ENCODE peak calls at places on chromosomes 3 and 15, in eight cellular contexts. V is AG08396, L is fibroblast of lung, E is adipocyte, O is lower lobe of right lung, Q is dermis blood vessel endothelial cell, R is mucosa of gallbladder, I is HEK293T. X is an unnamed sample.

GRCh38 chr3:190217081-190217480 is 96.4 kb upstream of the P3H2 start:
- DNase-seq in R (no peak), E (peak; percentile 24), Q (peak; percentile 54), O (no peak), I (no peak), V (no peak), L (peak; percentile 34), X (no peak)

GRCh38 chr3:42702066-42702951 is at the start of gene HHATL:
- DNase-seq in I (no peak), E (no peak), V (no peak), O (peak; percentile 40), L (no peak), R (no peak), Q (no peak), X (no peak)

GRCh38 chr15:76982356-76982755 is 12.6 kb upstream of the PSTPIP1 start:
- DNase-seq in Q (no peak), R (no peak), I (no peak), V (no peak), O (no peak), E (no peak), L (no peak), X (no peak)

GRCh38 chr15:95262866-95263564 is 1031.7 kb downstream of the MCTP2 start:
- DNase-seq in O (no peak), Q (peak; percentile 74), E (peak; percentile 61), R (no peak), V (peak; percentile 13), I (no peak), L (peak; percentile 79), X (no peak)

GRCh38 chr15:94164202-94164807 is 67.1 kb upstream of the MCTP2 start:
- DNase-seq in O (no peak), R (peak; percentile 63), I (peak; percentile 60), V (peak; percentile 34), E (peak; percentile 78), L (peak; percentile 52), Q (peak; percentile 1), X (peak; percentile 67)

GRCh38 chr3:109702252-109702651 is 364.9 kb upstream of the DPPA4 start:
- DNase-seq in L (peak; percentile 73), E (peak; percentile 60), R (no peak), Q (no peak), I (no peak), V (peak; percentile 12), O (no peak), X (no peak)

GRCh38 chr15:101652783-101653430 is 726 bp upstream of the TM2D3 start:
- DNase-seq in E (peak; percentile 68), V (no peak), O (no peak), Q (no peak), L (no peak), R (no peak), I (no peak), X (peak; percentile 24)

GRCh38 chr3:114451051-114451451 is 157.2 kb downstream of the TIGIT start:
- DNase-seq in O (no peak), R (no peak), I (no peak), L (peak; percentile 11), E (no peak), Q (peak; percentile 15), V (no peak), X (no peak)

GRCh38 chr3:105066106-105066839 is 300.4 kb upstream of the ALCAM start:
- DNase-seq in L (no peak), I (no peak), E (no peak), O (no peak), V (no peak), Q (no peak), R (no peak), X (no peak)

GRCh38 chr3:99366663-99367429 is 271.5 kb upstream of the COL8A1 start:
- DNase-seq in O (no peak), V (no peak), R (no peak), E (no peak), Q (peak; percentile 15), I (peak; percentile 20), L (no peak), X (peak; percentile 9)

GRCh38 chr15:62972814-62973213 is 69.7 kb upstream of the TPM1 start:
- DNase-seq in E (peak; percentile 44), V (peak; percentile 36), Q (peak; percentile 17), R (peak; percentile 63), O (no peak), L (peak; percentile 71), I (no peak), X (no peak)

GRCh38 chr3:156051651-156052050 is 68.7 kb upstream of the KCNAB1 start:
- DNase-seq in V (no peak), I (no peak), Q (no peak), E (no peak), L (no peak), O (no peak), R (no peak), X (no peak)

GRCh38 chr3:107201146-107201545 is 176.1 kb upstream of the CCDC54 start:
- DNase-seq in Q (no peak), V (no peak), I (no peak), L (no peak), O (no peak), R (no peak), E (no peak), X (no peak)

GRCh38 chr15:22949074-22949547 is 31.1 kb downstream of the CYFIP1 start:
- DNase-seq in I (peak; percentile 33), E (peak; percentile 58), V (no peak), L (peak; percentile 59), R (peak; percentile 41), O (no peak), Q (peak; percentile 81), X (peak; percentile 93)

GRCh38 chr3:29759443-29760033 is 478.7 kb downstream of the RBMS3 start:
- DNase-seq in O (no peak), V (no peak), R (no peak), L (peak; percentile 62), I (no peak), Q (peak; percentile 30), E (peak; percentile 60), X (no peak)

GRCh38 chr3:66353530-66353929 is 132.7 kb downstream of the SLC25A26 start:
- DNase-seq in O (no peak), V (peak; percentile 36), E (peak; percentile 40), R (no peak), I (no peak), Q (peak; percentile 46), L (peak; percentile 34), X (no peak)

GRCh38 chr3:74489393-74489792 is 125.1 kb downstream of the CNTN3 start:
- DNase-seq in L (no peak), Q (no peak), V (no peak), E (no peak), O (no peak), R (no peak), I (no peak), X (no peak)

GRCh38 chr15:88447206-88447605 is 20.0 kb downstream of the MRPL46 start:
- DNase-seq in Q (no peak), O (no peak), V (no peak), R (no peak), I (no peak), L (no peak), E (no peak), X (no peak)

GRCh38 chr3:42730706-42731420 is 28.3 kb upstream of the HHATL start:
- DNase-seq in E (no peak), L (no peak), R (no peak), V (no peak), I (no peak), O (no peak), Q (no peak), X (no peak)

GRCh38 chr3:169278667-169279066 is 384.8 kb downstream of the MECOM start:
- DNase-seq in R (no peak), E (no peak), I (no peak), Q (no peak), V (no peak), L (no peak), O (no peak), X (no peak)

GRCh38 chr3:9727743-9728142 is 3.8 kb upstream of the BRPF1 start:
- DNase-seq in O (no peak), I (no peak), E (no peak), R (no peak), L (no peak), Q (no peak), V (no peak), X (no peak)

GRCh38 chr3:52289747-52290595 is 2.3 kb downstream of the GLYCTK start:
- DNase-seq in I (no peak), L (no peak), E (no peak), V (no peak), R (peak; percentile 79), Q (no peak), O (peak; percentile 40), X (no peak)

GRCh38 chr3:4809970-4810369 is 169.3 kb upstream of the BHLHE40 start:
- DNase-seq in Q (no peak), O (no peak), L (no peak), R (no peak), V (no peak), I (no peak), E (peak; percentile 47), X (no peak)